ENCODE peak calls at places on chromosomes 3 and 15, in seven cellular contexts. One of them, this sample, is unnamed.

GRCh38 chr3:58588030-58588614 is 10.9 kb upstream of the FAM107A start:
- DNase-seq in sigmoid colon: no peak
- DNase-seq in breast epithelium: no peak
- DNase-seq in GM12878: no peak
- DNase-seq in stomach: no peak
- DNase-seq in transverse colon: no peak
- DNase-seq in vagina: no peak
- DNase-seq in this sample: no peak

GRCh38 chr15:25804451-25804850 is 58.7 kb downstream of the ATP10A start:
- DNase-seq in GM12878: no peak
- DNase-seq in stomach: no peak
- DNase-seq in breast epithelium: no peak
- DNase-seq in sigmoid colon: no peak
- DNase-seq in vagina: peak; percentile 32
- DNase-seq in transverse colon: no peak
- DNase-seq in this sample: no peak

GRCh38 chr3:131221731-131222130 is 159.8 kb upstream of the NUDT16 start:
- DNase-seq in vagina: no peak
- DNase-seq in sigmoid colon: no peak
- DNase-seq in breast epithelium: no peak
- DNase-seq in GM12878: no peak
- DNase-seq in stomach: no peak
- DNase-seq in transverse colon: no peak
- DNase-seq in this sample: no peak

GRCh38 chr3:159929181-159929893 is 59.3 kb upstream of the IL12A start:
- DNase-seq in transverse colon: peak; percentile 15
- DNase-seq in vagina: no peak
- DNase-seq in GM12878: no peak
- DNase-seq in breast epithelium: no peak
- DNase-seq in sigmoid colon: no peak
- DNase-seq in stomach: no peak
- DNase-seq in this sample: no peak

GRCh38 chr15:56432304-56432703 is 32.6 kb downstream of the MNS1 start:
- DNase-seq in breast epithelium: no peak
- DNase-seq in GM12878: no peak
- DNase-seq in transverse colon: no peak
- DNase-seq in stomach: no peak
- DNase-seq in vagina: no peak
- DNase-seq in sigmoid colon: no peak
- DNase-seq in this sample: no peak

GRCh38 chr3:188573286-188573928 is 419.4 kb downstream of the LPP start:
- DNase-seq in stomach: no peak
- DNase-seq in vagina: no peak
- DNase-seq in GM12878: no peak
- DNase-seq in sigmoid colon: no peak
- DNase-seq in breast epithelium: no peak
- DNase-seq in transverse colon: no peak
- DNase-seq in this sample: no peak

GRCh38 chr3:155026999-155027591 is 53.0 kb upstream of the MME start:
- DNase-seq in sigmoid colon: no peak
- DNase-seq in stomach: no peak
- DNase-seq in breast epithelium: no peak
- DNase-seq in GM12878: no peak
- DNase-seq in vagina: no peak
- DNase-seq in transverse colon: peak; percentile 10
- DNase-seq in this sample: no peak

GRCh38 chr15:68252925-68253534 is 23.5 kb upstream of the CLN6 start:
- DNase-seq in GM12878: peak; percentile 26
- DNase-seq in sigmoid colon: no peak
- DNase-seq in breast epithelium: no peak
- DNase-seq in vagina: no peak
- DNase-seq in transverse colon: peak; percentile 35
- DNase-seq in stomach: peak; percentile 37
- DNase-seq in this sample: no peak

GRCh38 chr3:57383421-57383820 is 90.9 kb upstream of the ASB14 start:
- DNase-seq in sigmoid colon: no peak
- DNase-seq in transverse colon: no peak
- DNase-seq in GM12878: no peak
- DNase-seq in vagina: no peak
- DNase-seq in stomach: no peak
- DNase-seq in breast epithelium: no peak
- DNase-seq in this sample: no peak

GRCh38 chr15:100879046-100879445 is 585 bp upstream of the ALDH1A3 start:
- DNase-seq in sigmoid colon: no peak
- DNase-seq in stomach: no peak
- DNase-seq in breast epithelium: no peak
- DNase-seq in transverse colon: no peak
- DNase-seq in GM12878: no peak
- DNase-seq in vagina: no peak
- DNase-seq in this sample: no peak

GRCh38 chr3:87191175-87191574 is 35.9 kb upstream of the CHMP2B start:
- DNase-seq in stomach: no peak
- DNase-seq in sigmoid colon: no peak
- DNase-seq in vagina: no peak
- DNase-seq in transverse colon: no peak
- DNase-seq in GM12878: no peak
- DNase-seq in breast epithelium: no peak
- DNase-seq in this sample: no peak
- TF ChIP-seq CTCF in stomach: no peak
- TF ChIP-seq CTCF in sigmoid colon: no peak
- TF ChIP-seq CTCF in vagina: no peak
- TF ChIP-seq CTCF in transverse colon: no peak
- TF ChIP-seq CTCF in GM12878: no peak
- TF ChIP-seq CTCF in breast epithelium: no peak
- TF ChIP-seq CTCF in this sample: no peak

GRCh38 chr15:50182233-50183013 is 427 bp downstream of the SLC27A2 start:
- DNase-seq in breast epithelium: no peak
- DNase-seq in transverse colon: peak; percentile 19
- DNase-seq in GM12878: no peak
- DNase-seq in vagina: no peak
- DNase-seq in sigmoid colon: no peak
- DNase-seq in stomach: peak; percentile 33
- DNase-seq in this sample: no peak
- TF ChIP-seq POLR2A in breast epithelium: no peak
- TF ChIP-seq POLR2A in transverse colon: no peak
- TF ChIP-seq POLR2A in GM12878: no peak
- TF ChIP-seq POLR2A in vagina: no peak
- TF ChIP-seq POLR2A in sigmoid colon: no peak
- TF ChIP-seq POLR2A in stomach: no peak
- TF ChIP-seq POLR2A in this sample: no peak

GRCh38 chr15:41937568-41937923 is 34.8 kb downstream of the EHD4 start:
- DNase-seq in breast epithelium: no peak
- DNase-seq in stomach: no peak
- DNase-seq in GM12878: no peak
- DNase-seq in sigmoid colon: no peak
- DNase-seq in transverse colon: no peak
- DNase-seq in vagina: no peak
- DNase-seq in this sample: no peak

GRCh38 chr15:41934843-41935242 is 37.5 kb downstream of the EHD4 start:
- DNase-seq in vagina: no peak
- DNase-seq in sigmoid colon: peak; percentile 27
- DNase-seq in GM12878: no peak
- DNase-seq in stomach: peak; percentile 46
- DNase-seq in breast epithelium: peak; percentile 87
- DNase-seq in transverse colon: peak; percentile 61
- DNase-seq in this sample: no peak

GRCh38 chr15:41936155-41936554 is 36.2 kb downstream of the EHD4 start:
- DNase-seq in stomach: no peak
- DNase-seq in GM12878: no peak
- DNase-seq in vagina: no peak
- DNase-seq in sigmoid colon: peak; percentile 34
- DNase-seq in transverse colon: no peak
- DNase-seq in breast epithelium: no peak
- DNase-seq in this sample: no peak

GRCh38 chr15:41935566-41936020 is 36.8 kb downstream of the EHD4 start:
- DNase-seq in GM12878: no peak
- DNase-seq in transverse colon: no peak
- DNase-seq in vagina: no peak
- DNase-seq in sigmoid colon: peak; percentile 38
- DNase-seq in stomach: no peak
- DNase-seq in breast epithelium: no peak
- DNase-seq in this sample: no peak

DNA sequence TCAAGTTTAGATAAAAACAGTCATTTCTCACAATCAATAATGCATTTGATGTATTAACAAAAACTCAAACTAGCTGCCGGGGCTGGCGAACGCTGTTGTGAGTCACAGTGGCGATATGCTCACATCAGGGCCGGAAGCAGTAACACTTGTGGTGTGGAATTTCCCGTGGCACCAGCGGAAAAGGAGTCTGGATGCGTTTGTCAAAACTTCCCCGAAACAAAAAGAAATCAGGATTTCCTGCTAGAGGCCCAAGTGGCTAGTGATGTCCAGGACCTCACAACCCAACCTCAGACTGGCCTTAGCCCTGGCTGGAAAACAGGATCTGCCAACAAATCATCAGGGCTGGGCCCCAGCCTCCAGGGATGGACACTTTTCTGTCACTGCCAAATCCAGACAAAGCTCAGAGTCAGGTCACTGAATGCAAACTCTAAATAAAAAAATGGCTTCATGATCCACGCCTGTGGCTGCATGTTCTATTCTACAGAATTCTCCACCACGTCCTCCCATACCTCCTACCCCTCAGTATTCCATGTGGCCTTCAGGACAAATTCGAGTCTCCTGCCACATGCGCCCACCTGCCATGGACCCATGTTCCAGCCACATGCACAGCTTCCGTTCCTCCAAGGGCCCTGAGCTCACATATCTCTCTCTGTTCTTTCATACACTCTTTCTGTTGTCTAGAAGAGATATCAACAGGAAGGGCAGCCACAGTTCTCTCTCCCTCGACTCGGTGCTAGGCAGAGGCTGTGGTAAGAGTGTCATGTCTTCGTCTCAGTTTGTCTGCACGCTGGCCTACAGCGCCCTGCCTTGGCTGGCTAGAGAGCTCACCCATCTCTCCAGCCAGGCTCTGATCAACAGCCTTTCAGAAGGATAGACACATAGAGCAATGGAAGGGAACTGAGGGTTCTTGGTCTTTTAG is 35.4 kb downstream of the EHD4 start:
- DNase-seq in stomach: peak; percentile 48
- DNase-seq in GM12878: no peak
- DNase-seq in sigmoid colon: no peak
- DNase-seq in vagina: no peak
- DNase-seq in breast epithelium: no peak
- DNase-seq in transverse colon: peak; percentile 46
- DNase-seq in this sample: peak; percentile 92
- TF ChIP-seq CTCF in stomach: no peak
- TF ChIP-seq CTCF in GM12878: peak; percentile 31
- TF ChIP-seq CTCF in sigmoid colon: no peak
- TF ChIP-seq CTCF in vagina: no peak
- TF ChIP-seq CTCF in breast epithelium: no peak
- TF ChIP-seq CTCF in transverse colon: no peak
- TF ChIP-seq CTCF in this sample: no peak

GRCh38 chr3:4978259-4978965 is 825 bp upstream of the BHLHE40 start:
- DNase-seq in transverse colon: peak; percentile 95
- DNase-seq in sigmoid colon: peak; percentile 99
- DNase-seq in stomach: peak; percentile 95
- DNase-seq in vagina: peak; percentile 99
- DNase-seq in GM12878: peak; percentile 78
- DNase-seq in breast epithelium: peak; percentile 95
- DNase-seq in this sample: peak; percentile 96
- TF ChIP-seq POLR2A in transverse colon: peak; percentile 89
- TF ChIP-seq POLR2A in sigmoid colon: peak; percentile 45
- TF ChIP-seq POLR2A in stomach: no peak
- TF ChIP-seq POLR2A in vagina: no peak
- TF ChIP-seq POLR2A in GM12878: peak; percentile 89
- TF ChIP-seq POLR2A in breast epithelium: no peak
- TF ChIP-seq POLR2A in this sample: no peak

GRCh38 chr3:146382386-146382785 is 87.0 kb downstream of the PLSCR2 start:
- DNase-seq in breast epithelium: no peak
- DNase-seq in transverse colon: peak; percentile 41
- DNase-seq in GM12878: no peak
- DNase-seq in sigmoid colon: no peak
- DNase-seq in vagina: no peak
- DNase-seq in stomach: no peak
- DNase-seq in this sample: no peak
- TF ChIP-seq CTCF in breast epithelium: no peak
- TF ChIP-seq CTCF in transverse colon: no peak
- TF ChIP-seq CTCF in GM12878: no peak
- TF ChIP-seq CTCF in sigmoid colon: no peak
- TF ChIP-seq CTCF in vagina: no peak
- TF ChIP-seq CTCF in stomach: no peak
- TF ChIP-seq CTCF in this sample: no peak

GRCh38 chr15:62060116-62060895 is at the start of gene VPS13C:
- DNase-seq in stomach: peak; percentile 93
- DNase-seq in vagina: peak; percentile 95
- DNase-seq in transverse colon: peak; percentile 94
- DNase-seq in sigmoid colon: peak; percentile 96
- DNase-seq in GM12878: peak; percentile 80
- DNase-seq in breast epithelium: peak; percentile 85
- DNase-seq in this sample: peak; percentile 97
- TF ChIP-seq POLR2A in stomach: no peak
- TF ChIP-seq POLR2A in vagina: no peak
- TF ChIP-seq POLR2A in transverse colon: peak; percentile 80
- TF ChIP-seq POLR2A in sigmoid colon: peak; percentile 49
- TF ChIP-seq POLR2A in GM12878: peak; percentile 94
- TF ChIP-seq POLR2A in breast epithelium: no peak
- TF ChIP-seq POLR2A in this sample: no peak

GRCh38 chr15:41558400-41559238 is at the start of gene TYRO3:
- DNase-seq in sigmoid colon: peak; percentile 80
- DNase-seq in GM12878: no peak
- DNase-seq in stomach: peak; percentile 65
- DNase-seq in transverse colon: peak; percentile 66
- DNase-seq in vagina: no peak
- DNase-seq in breast epithelium: no peak
- DNase-seq in this sample: peak; percentile 90
- TF ChIP-seq CTCF in sigmoid colon: no peak
- TF ChIP-seq CTCF in GM12878: no peak
- TF ChIP-seq CTCF in stomach: no peak
- TF ChIP-seq CTCF in transverse colon: no peak
- TF ChIP-seq CTCF in vagina: no peak
- TF ChIP-seq CTCF in breast epithelium: no peak
- TF ChIP-seq CTCF in this sample: no peak

GRCh38 chr3:128267541-128267940 is 114.3 kb downstream of the EEFSEC start:
- DNase-seq in vagina: peak; percentile 22
- DNase-seq in sigmoid colon: no peak
- DNase-seq in GM12878: no peak
- DNase-seq in stomach: no peak
- DNase-seq in breast epithelium: no peak
- DNase-seq in transverse colon: no peak
- DNase-seq in this sample: no peak
- TF ChIP-seq POLR2A in vagina: no peak
- TF ChIP-seq POLR2A in sigmoid colon: no peak
- TF ChIP-seq POLR2A in GM12878: no peak
- TF ChIP-seq POLR2A in stomach: no peak
- TF ChIP-seq POLR2A in breast epithelium: no peak
- TF ChIP-seq POLR2A in transverse colon: no peak
- TF ChIP-seq POLR2A in this sample: no peak